ENCODE peak calls at places on chromosomes 12 and 14, in nine cellular contexts. P is thyroid gland, V is spleen, W is GM12878, B is breast epithelium, Z is HCT116, R is sigmoid colon, X is uterus, S is A549. I is an unnamed sample.

GRCh38 chr12:97940629-97941028 is 478.0 kb downstream of the RMST start:
- DNase-seq in Z (no peak), P (no peak), W (no peak), R (no peak), X (no peak), S (no peak), B (no peak), V (no peak), I (no peak)

GRCh38 chr14:31025335-31026075 is at the start of gene AP4S1:
- DNase-seq in X (peak; percentile 52), V (peak; percentile 93), B (peak; percentile 57), R (peak; percentile 75), S (peak; percentile 31), Z (no peak), W (no peak), P (peak; percentile 75), I (peak; percentile 55)

GRCh38 chr12:79055926-79056674 is 191.5 kb downstream of the SYT1 start:
- DNase-seq in R (no peak), V (no peak), X (no peak), Z (peak; percentile 46), B (no peak), S (peak; percentile 72), W (no peak), P (no peak), I (no peak)

GRCh38 chr12:67452119-67452805 is 183.1 kb downstream of the CAND1 start:
- DNase-seq in V (no peak), X (no peak), S (no peak), Z (no peak), P (no peak), R (no peak), B (no peak), W (peak; percentile 96), I (no peak)

GRCh38 chr14:75568791-75569190 is 9.6 kb upstream of the FLVCR2 start:
- DNase-seq in P (no peak), Z (no peak), B (no peak), V (no peak), R (no peak), X (no peak), W (no peak), S (no peak), I (no peak)

GRCh38 chr14:71362282-71362681 is 455.0 kb downstream of the PCNX1 start:
- DNase-seq in S (no peak), V (no peak), X (no peak), R (no peak), P (no peak), B (no peak), Z (no peak), W (no peak), I (no peak)

GRCh38 chr12:118052324-118053070 is 8.5 kb downstream of the WSB2 start:
- DNase-seq in R (peak; percentile 88), S (peak; percentile 96), P (peak; percentile 81), B (peak; percentile 63), X (peak; percentile 45), V (peak; percentile 75), W (no peak), Z (peak; percentile 97), I (peak; percentile 86)

GRCh38 chr14:35140718-35141581 is 18.6 kb downstream of the PRORP start:
- DNase-seq in X (no peak), R (no peak), S (no peak), V (no peak), B (no peak), Z (no peak), W (no peak), P (no peak), I (no peak)

GRCh38 chr12:49631336-49631907 is 8.1 kb downstream of the PRPF40B start:
- DNase-seq in W (no peak), B (no peak), V (no peak), Z (no peak), X (no peak), R (peak; percentile 54), S (no peak), P (no peak), I (no peak)

GRCh38 chr14:100528962-100529560 is 58.2 kb downstream of the BEGAIN start:
- DNase-seq in B (no peak), S (no peak), P (no peak), W (no peak), X (no peak), Z (no peak), V (peak; percentile 66), R (peak; percentile 42), I (no peak)
- TF ChIP-seq CTCF in B (no peak), S (no peak), P (no peak), W (no peak), X (no peak), Z (no peak), V (no peak), R (no peak), I (no peak)

DNA sequence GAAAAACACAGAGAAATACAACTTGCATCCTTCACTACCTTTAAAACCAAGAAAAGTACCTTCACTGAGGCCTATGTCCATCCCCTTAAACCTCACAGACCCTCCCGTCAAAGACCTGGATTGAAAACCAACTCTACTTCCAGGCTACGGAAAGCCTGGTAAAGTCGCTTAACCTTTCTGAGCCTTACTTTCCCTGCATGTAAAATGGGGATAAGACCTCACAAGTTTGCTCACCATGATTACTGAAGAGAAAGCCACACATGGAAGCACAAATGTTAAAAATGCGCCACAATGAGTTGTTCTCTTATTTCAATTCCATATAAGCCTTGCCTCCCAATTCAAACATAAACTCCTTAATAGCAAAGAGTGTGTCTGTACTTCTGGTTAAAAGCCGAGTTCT is 8.4 kb downstream of the ACTN1 start:
- DNase-seq in V (no peak), P (no peak), R (no peak), Z (no peak), B (no peak), X (no peak), W (no peak), S (no peak), I (no peak)
- TF ChIP-seq POLR2A in V (no peak), P (no peak), R (no peak), Z (no peak), B (no peak), X (no peak), W (no peak), S (no peak), I (no peak)

GRCh38 chr12:87201598-87201997 is 827.6 kb downstream of the C12orf50 start:
- DNase-seq in R (no peak), V (no peak), S (no peak), B (no peak), X (no peak), W (no peak), Z (no peak), P (no peak), I (no peak)
- H3K9me3 ChIP-seq in R (no peaks in the 10 kb centered on the region), V (peaks cover 14% of the 10 kb centered on the region), S (no peaks in the 10 kb centered on the region), B (peaks cover 20% of the 10 kb centered on the region), X (no peaks in the 10 kb centered on the region), W (no peaks in the 10 kb centered on the region), Z (no peaks in the 10 kb centered on the region), P (no peaks in the 10 kb centered on the region), I (no peaks in the 10 kb centered on the region)

DNA sequence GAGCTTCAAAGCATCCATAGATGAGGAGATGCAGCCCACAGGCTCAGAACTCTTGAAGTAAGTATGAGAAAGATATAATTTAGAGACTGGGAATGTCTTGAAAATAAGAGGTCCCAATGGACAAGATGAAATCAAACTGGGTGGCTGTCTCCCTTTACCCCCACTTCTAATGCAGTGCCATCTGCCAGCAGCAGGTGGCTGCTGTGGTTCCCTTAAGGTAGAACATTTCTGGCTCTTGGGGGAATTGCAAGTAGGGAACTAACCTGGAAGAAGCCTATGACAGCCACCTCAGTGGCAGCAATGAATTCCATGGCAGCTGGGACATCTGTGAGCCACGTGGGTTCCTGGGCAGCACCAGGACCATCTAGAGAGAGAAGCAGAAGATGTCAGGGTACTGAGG is 648 bp downstream of the ERP27 start:
- DNase-seq in V (no peak), S (no peak), P (no peak), X (no peak), W (no peak), B (no peak), R (no peak), Z (peak; percentile 19), I (no peak)
- TF ChIP-seq CTCF in V (no peak), S (no peak), P (no peak), X (no peak), W (peak; percentile 37), B (no peak), R (no peak), Z (peak; percentile 48), I (no peak)

DNA sequence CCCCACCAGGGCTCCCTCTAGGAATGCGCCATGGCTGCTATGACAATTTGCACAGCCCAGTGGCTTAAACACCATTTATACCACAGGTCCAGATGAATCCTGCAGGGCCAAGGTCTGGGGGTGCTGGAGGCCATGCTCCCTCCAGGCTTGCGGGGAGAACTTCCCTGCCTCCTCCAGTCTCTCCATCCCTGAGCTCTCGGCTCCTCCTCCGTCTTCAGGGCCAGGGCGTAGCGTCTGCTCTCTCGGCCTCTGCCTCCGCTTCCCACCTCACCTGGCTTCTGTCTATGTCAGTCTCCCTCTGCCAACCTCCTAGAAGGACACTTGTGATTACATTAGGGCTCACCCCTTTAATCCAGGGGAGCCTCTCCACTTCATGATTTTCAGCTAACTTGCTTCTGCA is 401.3 kb downstream of the TMEM121 start:
- DNase-seq in X (no peak), Z (no peak), P (no peak), S (no peak), V (peak; percentile 62), B (peak; percentile 30), W (no peak), R (peak; percentile 46), I (peak; percentile 5)
- TF ChIP-seq POLR2A in X (no peak), Z (no peak), P (no peak), S (no peak), V (no peak), B (no peak), W (no peak), R (no peak), I (no peak)